ENCODE peak calls at places on chromosomes 5 and 9, in six cellular contexts. One of them, this sample, is unnamed.

GRCh38 chr5:172717481-172718195 is 53.4 kb downstream of the DUSP1 start:
- DNase-seq in CD8-positive, alpha-beta T cell: no peak
- DNase-seq in GM23338: no peak
- DNase-seq in adrenal gland: no peak
- DNase-seq in IMR-90: no peak
- DNase-seq in breast epithelium: no peak
- DNase-seq in this sample: no peak

GRCh38 chr9:100196215-100196614 is 97.2 kb downstream of the INVS start:
- DNase-seq in breast epithelium: no peak
- DNase-seq in IMR-90: no peak
- DNase-seq in adrenal gland: no peak
- DNase-seq in GM23338: no peak
- DNase-seq in CD8-positive, alpha-beta T cell: no peak
- DNase-seq in this sample: no peak

GRCh38 chr5:72107874-72108199 is 562 bp downstream of the MAP1B start:
- DNase-seq in IMR-90: no peak
- DNase-seq in GM23338: peak; percentile 63
- DNase-seq in breast epithelium: no peak
- DNase-seq in CD8-positive, alpha-beta T cell: no peak
- DNase-seq in adrenal gland: no peak
- DNase-seq in this sample: no peak

GRCh38 chr9:98182069-98182820 is 10.2 kb downstream of the CORO2A start:
- DNase-seq in IMR-90: no peak
- DNase-seq in CD8-positive, alpha-beta T cell: no peak
- DNase-seq in GM23338: no peak
- DNase-seq in breast epithelium: no peak
- DNase-seq in adrenal gland: no peak
- DNase-seq in this sample: no peak

GRCh38 chr9:71822935-71823334 is 54.6 kb upstream of the CEMIP2 start:
- DNase-seq in adrenal gland: no peak
- DNase-seq in breast epithelium: no peak
- DNase-seq in GM23338: peak; percentile 24
- DNase-seq in CD8-positive, alpha-beta T cell: no peak
- DNase-seq in IMR-90: no peak
- DNase-seq in this sample: no peak

GRCh38 chr5:141686648-141687416 is 4.8 kb upstream of the ARAP3 start:
- DNase-seq in adrenal gland: no peak
- DNase-seq in IMR-90: no peak
- DNase-seq in GM23338: peak; percentile 24
- DNase-seq in breast epithelium: no peak
- DNase-seq in CD8-positive, alpha-beta T cell: no peak
- DNase-seq in this sample: no peak

GRCh38 chr9:20618361-20618799 is 3.9 kb downstream of the MLLT3 start:
- DNase-seq in breast epithelium: no peak
- DNase-seq in GM23338: no peak
- DNase-seq in IMR-90: peak; percentile 77
- DNase-seq in adrenal gland: peak; percentile 91
- DNase-seq in CD8-positive, alpha-beta T cell: no peak
- DNase-seq in this sample: no peak

GRCh38 chr9:99811598-99812383 is 9.9 kb upstream of the NR4A3 start:
- DNase-seq in breast epithelium: no peak
- DNase-seq in CD8-positive, alpha-beta T cell: no peak
- DNase-seq in GM23338: no peak
- DNase-seq in IMR-90: no peak
- DNase-seq in adrenal gland: no peak
- DNase-seq in this sample: no peak

GRCh38 chr5:127833999-127834953 is 131.1 kb downstream of the CCDC192 start:
- DNase-seq in CD8-positive, alpha-beta T cell: no peak
- DNase-seq in adrenal gland: no peak
- DNase-seq in breast epithelium: no peak
- DNase-seq in GM23338: no peak
- DNase-seq in IMR-90: no peak
- DNase-seq in this sample: no peak

DNA sequence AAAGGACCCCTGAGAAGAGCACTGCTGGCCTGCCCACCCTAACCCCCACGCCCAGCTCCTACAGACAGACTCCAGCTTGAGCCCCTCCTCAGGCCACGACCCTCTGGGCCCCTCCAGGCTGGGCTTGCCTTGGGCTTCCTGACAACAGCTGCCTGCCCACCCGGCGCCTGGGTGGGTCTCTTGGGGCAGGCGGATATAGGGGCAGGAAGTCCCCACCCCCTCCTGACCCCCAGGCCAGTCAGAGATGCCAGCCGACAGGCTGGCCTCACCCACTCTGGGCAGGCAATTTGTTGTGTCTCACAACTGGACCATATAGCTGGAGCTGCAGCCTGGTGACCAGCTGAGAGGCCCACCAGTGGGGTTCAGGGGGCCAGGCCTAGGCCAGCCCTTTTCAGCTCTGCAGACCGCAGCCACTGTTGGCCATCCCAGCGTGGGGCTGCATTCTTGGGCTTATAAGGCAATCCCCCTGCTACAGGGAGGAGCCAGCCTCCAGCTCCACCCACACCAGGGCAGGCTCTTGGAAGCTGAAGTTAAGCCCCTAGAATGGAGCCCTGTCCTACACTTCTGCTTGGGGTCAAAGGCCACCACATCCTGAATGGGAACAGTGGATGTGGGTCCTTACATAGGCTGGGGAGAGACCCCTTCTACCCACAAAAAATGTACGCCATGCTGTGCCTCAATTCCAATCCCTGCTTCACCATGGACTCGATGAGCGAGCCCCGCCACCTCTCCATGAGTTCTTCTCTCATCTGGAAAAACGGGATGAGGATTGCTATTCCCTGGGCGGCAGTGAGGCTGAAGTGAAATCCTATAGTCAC is 2.0 kb downstream of the PDLIM7 start:
- DNase-seq in adrenal gland: peak; percentile 77
- DNase-seq in breast epithelium: peak; percentile 71
- DNase-seq in GM23338: peak; percentile 85
- DNase-seq in IMR-90: peak; percentile 88
- DNase-seq in CD8-positive, alpha-beta T cell: no peak
- DNase-seq in this sample: peak; percentile 80
- TF ChIP-seq CTCF in adrenal gland: no peak
- TF ChIP-seq CTCF in breast epithelium: no peak
- TF ChIP-seq CTCF in GM23338: no peak
- TF ChIP-seq CTCF in IMR-90: no peak
- TF ChIP-seq CTCF in CD8-positive, alpha-beta T cell: no peak
- TF ChIP-seq CTCF in this sample: no peak

DNA sequence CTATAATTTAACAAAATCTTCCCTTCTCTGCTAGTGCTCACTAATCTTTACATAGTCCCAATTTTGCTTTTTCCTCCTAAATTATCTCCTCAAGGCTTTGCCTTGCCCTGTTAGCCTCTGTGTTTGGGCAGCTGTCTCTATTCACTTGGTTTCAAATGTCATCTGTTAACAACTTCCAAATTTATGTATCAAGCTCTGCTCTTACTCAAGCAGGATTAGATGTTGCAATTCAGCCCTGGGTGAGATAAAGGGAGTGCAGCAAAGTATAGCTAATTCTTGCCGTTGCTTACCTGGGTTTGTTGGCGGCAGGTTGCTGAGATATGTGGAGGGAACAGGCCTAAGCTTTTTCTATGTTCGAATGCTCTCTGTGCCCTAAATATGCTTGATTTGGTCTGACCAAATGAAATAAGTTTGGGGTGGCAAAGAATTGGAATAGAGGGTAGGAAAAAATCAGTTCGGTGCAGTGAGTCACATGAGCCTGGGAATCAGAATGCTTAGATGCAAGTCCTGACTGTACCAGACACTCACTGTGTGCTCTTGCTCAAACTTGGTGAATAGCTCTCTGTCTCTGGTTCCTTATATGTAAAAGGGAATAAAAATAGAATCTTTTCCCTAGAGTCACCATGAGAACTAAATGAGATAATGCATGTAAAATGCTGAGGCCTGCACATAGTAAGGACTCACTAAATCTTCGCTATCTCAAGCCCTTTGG is 483.7 kb downstream of the DMAC1 start:
- DNase-seq in breast epithelium: no peak
- DNase-seq in CD8-positive, alpha-beta T cell: no peak
- DNase-seq in GM23338: no peak
- DNase-seq in IMR-90: peak; percentile 72
- DNase-seq in adrenal gland: no peak
- DNase-seq in this sample: no peak
- H3K4me3 ChIP-seq in breast epithelium: no peak overlapping the region
- H3K4me3 ChIP-seq in CD8-positive, alpha-beta T cell: no peak overlapping the region
- H3K4me3 ChIP-seq in GM23338: no peak overlapping the region
- H3K4me3 ChIP-seq in IMR-90: no peak overlapping the region
- H3K4me3 ChIP-seq in adrenal gland: no peak overlapping the region
- H3K4me3 ChIP-seq in this sample: no peak overlapping the region

GRCh38 chr5:108953940-108954339 is 206.2 kb downstream of the FER start:
- DNase-seq in adrenal gland: no peak
- DNase-seq in CD8-positive, alpha-beta T cell: no peak
- DNase-seq in IMR-90: no peak
- DNase-seq in GM23338: peak; percentile 13
- DNase-seq in breast epithelium: no peak
- DNase-seq in this sample: no peak

GRCh38 chr5:108945094-108945493 is 197.4 kb downstream of the FER start:
- DNase-seq in breast epithelium: no peak
- DNase-seq in IMR-90: no peak
- DNase-seq in CD8-positive, alpha-beta T cell: no peak
- DNase-seq in GM23338: peak; percentile 27
- DNase-seq in adrenal gland: no peak
- DNase-seq in this sample: no peak

DNA sequence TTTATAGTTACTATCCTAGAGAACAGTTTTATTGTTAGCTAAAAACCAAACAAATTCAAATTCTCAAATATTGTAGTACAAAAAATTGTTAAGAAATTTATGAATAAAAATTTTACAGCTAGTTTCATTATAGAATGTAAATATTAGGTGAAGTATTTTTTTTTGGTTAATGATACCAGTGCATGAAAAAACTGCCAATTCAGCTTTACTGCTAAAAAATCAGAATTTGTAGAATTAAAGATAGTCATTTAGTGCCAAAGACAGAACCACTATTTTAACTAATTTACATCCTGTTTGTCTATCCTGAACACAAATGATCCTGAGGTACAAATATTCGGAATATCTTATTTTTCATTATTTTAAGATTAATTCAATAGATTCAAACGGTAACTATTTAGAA is 202.6 kb downstream of the FER start:
- DNase-seq in CD8-positive, alpha-beta T cell: no peak
- DNase-seq in GM23338: no peak
- DNase-seq in breast epithelium: no peak
- DNase-seq in IMR-90: no peak
- DNase-seq in adrenal gland: no peak
- DNase-seq in this sample: no peak
- TF ChIP-seq CTCF in CD8-positive, alpha-beta T cell: no peak
- TF ChIP-seq CTCF in GM23338: no peak
- TF ChIP-seq CTCF in breast epithelium: no peak
- TF ChIP-seq CTCF in IMR-90: no peak
- TF ChIP-seq CTCF in adrenal gland: no peak
- TF ChIP-seq CTCF in this sample: no peak

GRCh38 chr5:81754621-81755020 is 3.7 kb upstream of the SSBP2 start:
- DNase-seq in GM23338: no peak
- DNase-seq in breast epithelium: no peak
- DNase-seq in adrenal gland: no peak
- DNase-seq in CD8-positive, alpha-beta T cell: no peak
- DNase-seq in IMR-90: no peak
- DNase-seq in this sample: no peak

GRCh38 chr5:81753429-81753828 is 2.5 kb upstream of the SSBP2 start:
- DNase-seq in GM23338: no peak
- DNase-seq in adrenal gland: no peak
- DNase-seq in breast epithelium: no peak
- DNase-seq in CD8-positive, alpha-beta T cell: no peak
- DNase-seq in IMR-90: no peak
- DNase-seq in this sample: no peak

GRCh38 chr5:81757404-81757803 is 6.5 kb upstream of the SSBP2 start:
- DNase-seq in IMR-90: no peak
- DNase-seq in adrenal gland: no peak
- DNase-seq in CD8-positive, alpha-beta T cell: no peak
- DNase-seq in GM23338: no peak
- DNase-seq in breast epithelium: no peak
- DNase-seq in this sample: no peak

GRCh38 chr5:81756016-81756415 is 5.1 kb upstream of the SSBP2 start:
- DNase-seq in GM23338: no peak
- DNase-seq in adrenal gland: no peak
- DNase-seq in CD8-positive, alpha-beta T cell: no peak
- DNase-seq in IMR-90: no peak
- DNase-seq in breast epithelium: no peak
- DNase-seq in this sample: no peak

DNA sequence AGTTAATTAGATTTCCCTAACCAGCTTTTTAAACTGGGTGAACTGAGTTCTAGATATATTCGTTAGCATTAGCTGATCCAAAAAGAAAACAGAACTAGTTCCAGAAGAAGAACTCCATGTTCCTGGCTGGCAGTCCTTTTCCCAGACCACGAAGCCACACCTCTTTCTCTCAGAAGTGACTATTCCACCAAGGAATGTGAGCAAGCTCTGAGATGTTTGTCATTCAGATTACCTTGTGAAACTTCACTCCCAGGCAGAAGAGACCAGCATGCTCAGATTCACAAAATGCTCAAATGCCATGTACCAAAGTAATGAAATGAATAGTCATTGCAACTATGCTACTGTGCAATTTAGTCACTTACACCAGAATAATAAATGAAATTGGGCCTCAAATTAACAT is 4.4 kb upstream of the SSBP2 start:
- DNase-seq in IMR-90: peak; percentile 89
- DNase-seq in adrenal gland: peak; percentile 69
- DNase-seq in breast epithelium: peak; percentile 86
- DNase-seq in GM23338: peak; percentile 91
- DNase-seq in CD8-positive, alpha-beta T cell: no peak
- DNase-seq in this sample: peak; percentile 49
- H3K4me3 ChIP-seq in IMR-90: no peak overlapping the region
- H3K4me3 ChIP-seq in adrenal gland: no peak overlapping the region
- H3K4me3 ChIP-seq in breast epithelium: no peak overlapping the region
- H3K4me3 ChIP-seq in GM23338: no peak overlapping the region
- H3K4me3 ChIP-seq in CD8-positive, alpha-beta T cell: no peak overlapping the region
- H3K4me3 ChIP-seq in this sample: no peak overlapping the region

DNA sequence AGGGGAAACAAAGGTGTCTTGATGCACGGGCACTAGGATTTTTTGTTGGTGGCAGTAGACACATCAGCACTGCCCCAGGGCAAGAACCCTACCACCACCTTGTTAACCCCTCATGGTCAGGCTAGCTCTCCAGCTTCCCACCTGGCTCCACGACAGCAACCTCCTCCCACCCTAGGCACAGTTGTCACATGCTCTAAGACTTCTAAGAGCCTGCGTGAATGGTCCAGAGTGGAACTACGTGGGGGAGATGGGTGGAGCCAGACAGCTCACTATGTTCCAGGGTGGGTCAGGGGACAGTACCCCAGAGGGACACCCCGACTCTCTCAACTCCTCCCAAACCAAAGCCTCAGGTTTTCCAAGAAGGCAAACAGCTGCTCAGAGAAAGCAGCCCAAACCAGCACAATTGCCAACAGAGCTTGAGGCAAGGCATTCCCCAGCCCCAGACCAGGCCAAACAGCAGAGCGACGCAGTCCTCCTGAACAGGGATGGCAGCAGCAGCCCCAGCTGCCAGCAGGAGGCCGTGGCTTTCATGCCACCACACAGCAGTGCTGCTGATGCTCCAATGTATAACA is 78.0 kb downstream of the NRG2 start:
- DNase-seq in adrenal gland: peak; percentile 41
- DNase-seq in IMR-90: no peak
- DNase-seq in breast epithelium: peak; percentile 43
- DNase-seq in CD8-positive, alpha-beta T cell: no peak
- DNase-seq in GM23338: no peak
- DNase-seq in this sample: no peak
- TF ChIP-seq CTCF in adrenal gland: no peak
- TF ChIP-seq CTCF in IMR-90: no peak
- TF ChIP-seq CTCF in breast epithelium: peak; percentile 19
- TF ChIP-seq CTCF in CD8-positive, alpha-beta T cell: no peak
- TF ChIP-seq CTCF in GM23338: no peak
- TF ChIP-seq CTCF in this sample: no peak

GRCh38 chr5:136506131-136506530 is 140.8 kb upstream of the TRPC7 start:
- DNase-seq in CD8-positive, alpha-beta T cell: no peak
- DNase-seq in breast epithelium: no peak
- DNase-seq in adrenal gland: no peak
- DNase-seq in GM23338: peak; percentile 60
- DNase-seq in IMR-90: no peak
- DNase-seq in this sample: no peak
- H3K4me3 ChIP-seq in CD8-positive, alpha-beta T cell: no peak overlapping the region
- H3K4me3 ChIP-seq in breast epithelium: no peak overlapping the region
- H3K4me3 ChIP-seq in adrenal gland: no peak overlapping the region
- H3K4me3 ChIP-seq in GM23338: no peak overlapping the region
- H3K4me3 ChIP-seq in IMR-90: no peak overlapping the region
- H3K4me3 ChIP-seq in this sample: no peak overlapping the region